ENCODE peak calls at places on chromosomes 12 and 14, in nine cellular contexts. One of them, this sample, is unnamed.

GRCh38 chr12:38102197-38102596 is 214.4 kb upstream of the ALG10B start:
- DNase-seq in endothelial cell: no peak
- DNase-seq in left ventricle myocardium inferior: no peak
- DNase-seq in heart right ventricle: no peak
- DNase-seq in AG10803: no peak
- DNase-seq in fibroblast of lung: no peak
- DNase-seq in retinal pigment epithelial cell: no peak
- DNase-seq in B cell: no peak
- DNase-seq in foreskin fibroblast: no peak
- DNase-seq in this sample: no peak

GRCh38 chr12:28878629-28879028 is 270.4 kb upstream of the FAR2 start:
- DNase-seq in endothelial cell: no peak
- DNase-seq in left ventricle myocardium inferior: no peak
- DNase-seq in heart right ventricle: no peak
- DNase-seq in AG10803: no peak
- DNase-seq in fibroblast of lung: no peak
- DNase-seq in retinal pigment epithelial cell: no peak
- DNase-seq in B cell: no peak
- DNase-seq in foreskin fibroblast: no peak
- DNase-seq in this sample: no peak

GRCh38 chr14:49853572-49854375 is 1.2 kb upstream of the NEMF start:
- DNase-seq in endothelial cell: peak
- DNase-seq in left ventricle myocardium inferior: peak
- DNase-seq in heart right ventricle: peak
- DNase-seq in AG10803: peak
- DNase-seq in fibroblast of lung: peak
- DNase-seq in retinal pigment epithelial cell: peak
- DNase-seq in B cell: peak
- DNase-seq in foreskin fibroblast: peak
- DNase-seq in this sample: peak

GRCh38 chr12:130438711-130439110 is 101.0 kb downstream of the PIWIL1 start:
- DNase-seq in endothelial cell: no peak
- DNase-seq in left ventricle myocardium inferior: no peak
- DNase-seq in heart right ventricle: no peak
- DNase-seq in AG10803: no peak
- DNase-seq in fibroblast of lung: no peak
- DNase-seq in retinal pigment epithelial cell: no peak
- DNase-seq in B cell: no peak
- DNase-seq in foreskin fibroblast: no peak
- DNase-seq in this sample: no peak

GRCh38 chr14:94306047-94306978 is 13.2 kb upstream of the SERPINA10 start:
- DNase-seq in endothelial cell: no peak
- DNase-seq in left ventricle myocardium inferior: no peak
- DNase-seq in heart right ventricle: no peak
- DNase-seq in AG10803: no peak
- DNase-seq in fibroblast of lung: no peak
- DNase-seq in retinal pigment epithelial cell: no peak
- DNase-seq in B cell: no peak
- DNase-seq in foreskin fibroblast: no peak
- DNase-seq in this sample: no peak

GRCh38 chr14:90513151-90514014 is 116.6 kb downstream of the CALM1 start:
- DNase-seq in endothelial cell: peak
- DNase-seq in left ventricle myocardium inferior: peak
- DNase-seq in heart right ventricle: peak
- DNase-seq in AG10803: no peak
- DNase-seq in fibroblast of lung: peak
- DNase-seq in retinal pigment epithelial cell: peak
- DNase-seq in B cell: no peak
- DNase-seq in foreskin fibroblast: no peak
- DNase-seq in this sample: no peak

GRCh38 chr12:2498961-2499500 is 295.7 kb upstream of the FKBP4 start:
- DNase-seq in endothelial cell: no peak
- DNase-seq in left ventricle myocardium inferior: no peak
- DNase-seq in heart right ventricle: no peak
- DNase-seq in AG10803: no peak
- DNase-seq in fibroblast of lung: no peak
- DNase-seq in retinal pigment epithelial cell: no peak
- DNase-seq in B cell: no peak
- DNase-seq in foreskin fibroblast: no peak
- DNase-seq in this sample: no peak

GRCh38 chr14:22735096-22735495 is 31.4 kb upstream of the OXA1L start:
- DNase-seq in endothelial cell: no peak
- DNase-seq in left ventricle myocardium inferior: no peak
- DNase-seq in heart right ventricle: no peak
- DNase-seq in AG10803: no peak
- DNase-seq in fibroblast of lung: no peak
- DNase-seq in retinal pigment epithelial cell: no peak
- DNase-seq in B cell: no peak
- DNase-seq in foreskin fibroblast: no peak
- DNase-seq in this sample: no peak

GRCh38 chr14:56351861-56352260 is 227.7 kb upstream of the TMEM260 start:
- DNase-seq in endothelial cell: no peak
- DNase-seq in left ventricle myocardium inferior: no peak
- DNase-seq in heart right ventricle: no peak
- DNase-seq in AG10803: peak
- DNase-seq in fibroblast of lung: peak
- DNase-seq in retinal pigment epithelial cell: no peak
- DNase-seq in B cell: no peak
- DNase-seq in foreskin fibroblast: peak
- DNase-seq in this sample: no peak

GRCh38 chr14:34301107-34301734 is 160.8 kb downstream of the SPTSSA start:
- DNase-seq in endothelial cell: peak
- DNase-seq in left ventricle myocardium inferior: no peak
- DNase-seq in heart right ventricle: no peak
- DNase-seq in AG10803: peak
- DNase-seq in fibroblast of lung: peak
- DNase-seq in retinal pigment epithelial cell: no peak
- DNase-seq in B cell: no peak
- DNase-seq in foreskin fibroblast: peak
- DNase-seq in this sample: peak

GRCh38 chr14:69712637-69713088 is 54.3 kb upstream of the SRSF5 start:
- DNase-seq in endothelial cell: no peak
- DNase-seq in left ventricle myocardium inferior: peak
- DNase-seq in heart right ventricle: peak
- DNase-seq in AG10803: no peak
- DNase-seq in fibroblast of lung: no peak
- DNase-seq in retinal pigment epithelial cell: no peak
- DNase-seq in B cell: no peak
- DNase-seq in foreskin fibroblast: no peak
- DNase-seq in this sample: no peak

GRCh38 chr12:80441921-80442320 is 2.1 kb upstream of the PTPRQ start:
- DNase-seq in endothelial cell: no peak
- DNase-seq in left ventricle myocardium inferior: no peak
- DNase-seq in heart right ventricle: no peak
- DNase-seq in AG10803: peak
- DNase-seq in fibroblast of lung: peak
- DNase-seq in retinal pigment epithelial cell: no peak
- DNase-seq in B cell: no peak
- DNase-seq in foreskin fibroblast: peak
- DNase-seq in this sample: no peak

GRCh38 chr12:80445083-80445482 is 1.0 kb downstream of the PTPRQ start:
- DNase-seq in endothelial cell: no peak
- DNase-seq in left ventricle myocardium inferior: no peak
- DNase-seq in heart right ventricle: no peak
- DNase-seq in AG10803: peak
- DNase-seq in fibroblast of lung: peak
- DNase-seq in retinal pigment epithelial cell: no peak
- DNase-seq in B cell: no peak
- DNase-seq in foreskin fibroblast: peak
- DNase-seq in this sample: no peak

GRCh38 chr12:80443974-80444666 is at the start of gene PTPRQ:
- DNase-seq in endothelial cell: no peak
- DNase-seq in left ventricle myocardium inferior: no peak
- DNase-seq in heart right ventricle: no peak
- DNase-seq in AG10803: peak
- DNase-seq in fibroblast of lung: peak
- DNase-seq in retinal pigment epithelial cell: no peak
- DNase-seq in B cell: no peak
- DNase-seq in foreskin fibroblast: peak
- DNase-seq in this sample: no peak

DNA sequence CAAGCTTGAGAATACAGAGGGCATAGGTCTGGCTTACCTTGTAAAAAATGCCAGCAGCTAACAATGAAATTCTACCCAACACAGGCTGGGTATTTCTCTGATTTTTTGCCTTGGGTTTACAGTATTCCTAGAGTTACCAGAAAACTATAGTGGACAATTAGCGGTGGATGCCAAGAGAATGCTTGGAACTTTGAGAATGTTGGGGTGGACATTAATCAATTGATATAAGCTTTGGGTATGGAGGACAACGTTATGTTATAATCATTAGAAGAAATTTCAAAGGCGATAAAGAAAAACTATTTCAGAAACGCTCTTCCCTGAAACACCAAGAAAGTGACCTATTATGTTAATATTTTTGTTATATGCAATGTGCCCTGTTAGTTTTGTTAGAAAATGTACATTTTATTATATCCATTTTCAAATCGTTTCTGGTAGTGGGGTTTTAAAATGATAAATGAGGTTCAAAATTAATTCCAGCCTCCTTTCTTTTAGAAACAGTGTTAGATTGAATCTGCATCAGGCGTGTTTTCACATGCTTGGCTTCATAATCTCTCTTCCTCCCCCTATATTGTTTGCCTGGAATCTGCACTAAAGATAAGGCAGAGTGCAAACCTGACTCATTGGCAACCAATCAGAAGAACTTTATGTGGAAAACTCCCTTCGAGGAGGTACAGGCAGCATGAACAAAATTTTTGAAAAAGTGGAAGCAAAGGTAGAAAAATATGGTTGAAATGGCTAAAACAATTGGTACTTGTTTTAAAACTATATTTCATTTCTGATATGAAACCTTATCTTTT is 1.4 kb upstream of the PTPRQ start:
- DNase-seq in endothelial cell: no peak
- DNase-seq in left ventricle myocardium inferior: no peak
- DNase-seq in heart right ventricle: no peak
- DNase-seq in AG10803: no peak
- DNase-seq in fibroblast of lung: peak
- DNase-seq in retinal pigment epithelial cell: no peak
- DNase-seq in B cell: no peak
- DNase-seq in foreskin fibroblast: peak
- DNase-seq in this sample: no peak
- TF ChIP-seq CTCF in endothelial cell: no peak
- TF ChIP-seq CTCF in left ventricle myocardium inferior: no peak
- TF ChIP-seq CTCF in heart right ventricle: no peak
- TF ChIP-seq CTCF in AG10803: no peak
- TF ChIP-seq CTCF in fibroblast of lung: no peak
- TF ChIP-seq CTCF in retinal pigment epithelial cell: peak
- TF ChIP-seq CTCF in B cell: no peak
- TF ChIP-seq CTCF in foreskin fibroblast: no peak
- TF ChIP-seq CTCF in this sample: no peak

DNA sequence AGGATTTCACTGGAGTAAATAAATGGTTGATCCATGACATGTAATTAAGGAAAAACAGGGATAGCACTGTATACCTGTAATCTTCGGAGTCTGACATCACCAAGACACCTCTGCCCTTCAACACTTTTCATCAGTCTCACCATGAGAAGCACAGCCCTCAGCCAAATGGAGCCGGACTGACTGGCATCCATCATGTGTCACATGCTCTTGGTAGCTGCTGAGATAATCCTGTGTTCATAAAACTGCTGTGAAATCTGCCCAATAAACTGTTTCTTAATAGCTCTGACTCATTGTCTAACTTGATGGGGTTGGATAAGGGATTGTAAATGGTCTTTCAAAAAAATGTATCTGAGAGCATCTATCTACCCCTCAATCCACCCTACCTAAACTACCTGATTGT is 33.6 kb downstream of the KCNH5 start:
- DNase-seq in endothelial cell: no peak
- DNase-seq in left ventricle myocardium inferior: no peak
- DNase-seq in heart right ventricle: no peak
- DNase-seq in AG10803: no peak
- DNase-seq in fibroblast of lung: no peak
- DNase-seq in retinal pigment epithelial cell: peak
- DNase-seq in B cell: no peak
- DNase-seq in foreskin fibroblast: peak
- DNase-seq in this sample: no peak
- TF ChIP-seq CTCF in endothelial cell: no peak
- TF ChIP-seq CTCF in left ventricle myocardium inferior: no peak
- TF ChIP-seq CTCF in heart right ventricle: no peak
- TF ChIP-seq CTCF in AG10803: no peak
- TF ChIP-seq CTCF in fibroblast of lung: no peak
- TF ChIP-seq CTCF in retinal pigment epithelial cell: no peak
- TF ChIP-seq CTCF in B cell: no peak
- TF ChIP-seq CTCF in foreskin fibroblast: no peak
- TF ChIP-seq CTCF in this sample: no peak

DNA sequence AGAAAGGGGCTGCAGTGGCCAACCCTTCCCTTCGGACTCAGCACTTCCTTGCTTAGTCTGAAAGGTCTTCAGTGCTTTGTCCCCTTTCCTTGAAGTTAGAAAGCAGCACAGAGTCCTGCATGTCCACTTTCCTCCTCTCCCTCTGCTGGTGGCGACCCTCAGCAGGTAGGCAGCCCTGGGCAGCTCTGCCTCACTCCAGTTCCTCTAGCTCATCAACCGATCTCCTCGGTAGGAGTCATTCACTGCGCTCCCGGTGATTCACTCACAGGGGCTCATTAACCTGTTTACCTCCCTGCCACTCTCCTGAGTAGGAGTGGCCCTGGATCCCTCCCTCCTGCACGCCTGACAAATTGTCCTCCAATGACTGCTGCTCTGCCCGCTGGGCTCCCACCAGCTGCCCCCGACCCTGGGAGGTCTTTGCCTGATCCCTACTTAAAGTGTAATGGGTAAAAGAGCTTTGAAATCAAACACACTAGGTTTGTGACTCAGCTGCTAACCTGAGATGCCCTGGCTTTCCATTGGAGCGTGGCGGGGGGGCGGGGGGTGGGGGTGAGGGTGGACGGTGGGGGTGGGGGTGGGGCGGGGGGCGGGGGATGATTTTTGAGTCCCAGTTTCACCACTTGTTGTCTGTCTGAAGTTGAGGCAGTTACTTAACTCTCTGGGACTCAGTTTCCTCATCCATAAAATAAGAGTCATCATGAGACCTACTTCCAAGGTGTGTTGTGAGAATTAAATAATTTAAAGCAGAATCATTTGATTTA is 4.2 kb downstream of the SCNN1A start:
- DNase-seq in endothelial cell: peak
- DNase-seq in left ventricle myocardium inferior: no peak
- DNase-seq in heart right ventricle: no peak
- DNase-seq in AG10803: no peak
- DNase-seq in fibroblast of lung: peak
- DNase-seq in retinal pigment epithelial cell: peak
- DNase-seq in B cell: no peak
- DNase-seq in foreskin fibroblast: peak
- DNase-seq in this sample: peak
- TF ChIP-seq CTCF in endothelial cell: no peak
- TF ChIP-seq CTCF in left ventricle myocardium inferior: no peak
- TF ChIP-seq CTCF in heart right ventricle: no peak
- TF ChIP-seq CTCF in AG10803: peak
- TF ChIP-seq CTCF in fibroblast of lung: no peak
- TF ChIP-seq CTCF in retinal pigment epithelial cell: peak
- TF ChIP-seq CTCF in B cell: no peak
- TF ChIP-seq CTCF in foreskin fibroblast: no peak
- TF ChIP-seq CTCF in this sample: no peak

DNA sequence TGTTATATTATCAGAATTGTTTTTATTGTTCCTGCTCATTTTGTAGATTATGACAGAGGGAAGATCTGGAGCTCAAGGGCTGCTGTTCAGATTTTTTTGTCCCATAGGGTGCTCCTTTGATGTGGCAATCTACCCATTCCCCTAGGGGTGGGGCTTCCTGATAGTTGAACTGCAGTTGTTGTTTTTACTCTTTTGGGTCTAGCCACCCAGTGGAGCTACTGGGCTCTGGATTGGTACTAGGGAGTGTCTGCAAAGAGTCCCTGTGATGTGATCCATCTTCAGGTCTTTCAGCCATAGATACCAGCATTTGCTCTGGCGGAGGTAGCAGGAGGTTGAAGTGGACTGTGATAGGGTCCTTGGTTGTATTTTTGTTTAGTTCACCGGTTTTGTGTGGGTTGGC is 57.9 kb upstream of the SLCO1B1 start:
- DNase-seq in endothelial cell: no peak
- DNase-seq in left ventricle myocardium inferior: no peak
- DNase-seq in heart right ventricle: no peak
- DNase-seq in AG10803: no peak
- DNase-seq in fibroblast of lung: peak
- DNase-seq in retinal pigment epithelial cell: no peak
- DNase-seq in B cell: no peak
- DNase-seq in foreskin fibroblast: no peak
- DNase-seq in this sample: no peak
- TF ChIP-seq CTCF in endothelial cell: no peak
- TF ChIP-seq CTCF in left ventricle myocardium inferior: no peak
- TF ChIP-seq CTCF in heart right ventricle: no peak
- TF ChIP-seq CTCF in AG10803: no peak
- TF ChIP-seq CTCF in fibroblast of lung: no peak
- TF ChIP-seq CTCF in retinal pigment epithelial cell: no peak
- TF ChIP-seq CTCF in B cell: no peak
- TF ChIP-seq CTCF in foreskin fibroblast: no peak
- TF ChIP-seq CTCF in this sample: no peak

This sample was measured in activated CD8-positive, alpha-beta T cell treated with anti-CD3 and anti-CD28 coated beads for 36 hours.